ENCODE peak calls at places on chromosomes 5 and 9, in eight cellular contexts. S, J, C, V, Y, I, L and B are unnamed samples. For H3K4me1, the result is how much of the 10 kb centered on the place peaks cover.

GRCh38 chr9:124834586-124834985 is 18.7 kb upstream of the WDR38 start:
- DNase-seq in Y (peak), C (peak), V (no peak), I (no peak), L (no peak), S (peak), J (peak), B (no peak)

GRCh38 chr5:163695817-163696216 is 190.4 kb downstream of the MAT2B start:
- DNase-seq in C (no peak), I (no peak), V (no peak), S (no peak), L (no peak), J (no peak), Y (no peak), B (no peak)

GRCh38 chr5:175649967-175650366 is 7.9 kb upstream of the HRH2 start:
- DNase-seq in V (no peak), J (no peak), S (no peak), L (no peak), Y (no peak), C (no peak), I (no peak), B (no peak)

GRCh38 chr9:138022121-138022741 is 144.6 kb downstream of the CACNA1B start:
- DNase-seq in I (peak), V (peak), L (no peak), Y (peak), S (peak), J (peak), C (peak), B (no peak)

GRCh38 chr5:134127988-134128647 is 13.6 kb downstream of the TCF7 start:
- DNase-seq in C (no peak), S (no peak), L (peak), V (no peak), J (no peak), I (no peak), Y (no peak), B (no peak)

GRCh38 chr9:6557883-6558282 is 87.6 kb downstream of the GLDC start:
- DNase-seq in Y (no peak), V (no peak), J (no peak), C (no peak), I (no peak), S (no peak), L (peak), B (no peak)

GRCh38 chr9:113393281-113393680 is 7.8 kb downstream of the ALAD start:
- DNase-seq in C (no peak), L (no peak), V (no peak), J (no peak), S (no peak), I (no peak), Y (no peak), B (no peak)

GRCh38 chr9:34984049-34984448 is 5.5 kb upstream of the DNAJB5 start:
- DNase-seq in S (no peak), Y (no peak), C (no peak), I (no peak), J (no peak), V (no peak), L (peak), B (no peak)

GRCh38 chr5:15495026-15495425 is 5.0 kb upstream of the FBXL7 start:
- DNase-seq in Y (no peak), V (no peak), S (no peak), C (no peak), L (no peak), I (no peak), J (no peak), B (peak)

GRCh38 chr5:134037160-134037559 is 32.4 kb upstream of the VDAC1 start:
- DNase-seq in Y (no peak), J (peak), I (no peak), V (no peak), S (no peak), C (no peak), L (no peak), B (no peak)

GRCh38 chr9:36486454-36486932 is 86.2 kb upstream of the MELK start:
- DNase-seq in S (peak), Y (no peak), V (no peak), J (peak), L (peak), C (no peak), I (no peak), B (peak)

GRCh38 chr5:142512041-142512679 is 173.7 kb downstream of the FGF1 start:
- DNase-seq in V (no peak), Y (no peak), S (no peak), J (no peak), L (no peak), I (no peak), C (no peak), B (peak)

GRCh38 chr5:76926329-76927105 is 26.3 kb upstream of the CRHBP start:
- DNase-seq in I (no peak), L (no peak), J (no peak), S (no peak), C (no peak), V (no peak), Y (no peak), B (no peak)

GRCh38 chr5:63805151-63805550 is 157.1 kb downstream of the HTR1A start:
- DNase-seq in I (no peak), C (no peak), V (no peak), L (no peak), J (no peak), S (no peak), Y (no peak), B (no peak)

GRCh38 chr9:69611221-69611620 is 61.0 kb downstream of the APBA1 start:
- DNase-seq in Y (no peak), L (no peak), J (no peak), V (no peak), S (no peak), C (no peak), I (no peak), B (no peak)

GRCh38 chr5:11306365-11306764 is 545.3 kb upstream of the DAP start:
- DNase-seq in L (no peak), S (no peak), C (no peak), J (no peak), V (no peak), Y (no peak), I (no peak), B (no peak)

GRCh38 chr5:138528208-138528607 is 14.8 kb downstream of the ETF1 start:
- DNase-seq in S (no peak), C (no peak), I (no peak), Y (no peak), L (no peak), V (no peak), J (no peak), B (no peak)

GRCh38 chr9:79858509-79858908 is 286.7 kb downstream of the TLE4 start:
- DNase-seq in S (peak), V (no peak), Y (no peak), I (no peak), J (peak), L (peak), C (no peak), B (no peak)

GRCh38 chr5:142120247-142120935 is 11.8 kb downstream of the NDFIP1 start:
- DNase-seq in I (no peak), J (no peak), V (no peak), S (no peak), C (no peak), L (peak), Y (no peak), B (no peak)

GRCh38 chr9:129002989-129003388 is 25.1 kb downstream of the SH3GLB2 start:
- DNase-seq in L (no peak), S (no peak), C (peak), V (no peak), Y (peak), J (no peak), I (no peak), B (no peak)

DNA sequence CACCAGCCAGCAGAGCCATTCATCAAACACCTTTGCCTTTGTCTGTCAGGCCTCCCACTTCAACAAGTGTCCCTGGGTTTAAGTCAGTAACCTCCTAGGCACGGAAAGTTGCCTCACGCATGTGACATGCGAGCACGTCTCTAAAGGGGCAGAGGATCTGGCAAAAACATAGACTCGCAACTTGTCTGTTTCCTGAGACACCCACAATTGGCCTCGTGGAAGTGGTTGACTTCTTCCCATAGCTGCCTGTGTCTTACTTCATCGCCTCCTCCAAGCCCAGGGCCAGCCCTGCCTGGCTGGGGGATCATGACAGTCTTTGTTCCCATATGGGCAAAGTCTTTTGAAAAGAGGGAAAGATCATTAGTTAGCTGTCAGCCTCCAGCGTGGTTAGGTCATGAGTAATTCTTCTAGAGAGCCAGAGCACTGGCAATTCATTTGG is 35.5 kb upstream of the GLRX start:
- DNase-seq in Y (no peak), J (no peak), V (no peak), L (peak), I (no peak), C (no peak), S (peak), B (no peak)
- H3K4me1 ChIP-seq in Y (under half), J (under half), V (half or more), L (half or more), I (under half), C (under half), S (under half), B (half or more)

GRCh38 chr9:131732636-131733340 is 7.1 kb downstream of the RAPGEF1 start:
- DNase-seq in Y (no peak), L (no peak), V (peak), J (peak), C (no peak), S (no peak), I (no peak), B (no peak)

GRCh38 chr9:131731237-131731995 is 8.5 kb downstream of the RAPGEF1 start:
- DNase-seq in V (no peak), J (peak), L (peak), I (no peak), S (no peak), C (no peak), Y (no peak), B (no peak)

GRCh38 chr9:131734165-131734610 is 5.7 kb downstream of the RAPGEF1 start:
- DNase-seq in J (peak), S (peak), Y (peak), C (no peak), V (peak), L (peak), I (peak), B (peak)

GRCh38 chr9:131733601-131734061 is 6.2 kb downstream of the RAPGEF1 start:
- DNase-seq in I (peak), L (peak), J (peak), Y (no peak), V (no peak), S (peak), C (peak), B (peak)

GRCh38 chr9:131732061-131732526 is 7.8 kb downstream of the RAPGEF1 start:
- DNase-seq in C (no peak), L (peak), Y (no peak), V (peak), I (no peak), S (peak), J (no peak), B (peak)
- H3K4me1 ChIP-seq in C (half or more), L (half or more), Y (half or more), V (half or more), I (half or more), S (half or more), J (under half), B (half or more)

GRCh38 chr5:123960526-123960925 is 448.5 kb downstream of the CSNK1G3 start:
- DNase-seq in I (no peak), V (no peak), Y (no peak), C (no peak), J (no peak), S (no peak), L (no peak), B (no peak)

GRCh38 chr5:123964916-123965315 is 452.9 kb downstream of the CSNK1G3 start:
- DNase-seq in C (no peak), V (no peak), L (no peak), I (no peak), J (no peak), Y (no peak), S (no peak), B (no peak)

GRCh38 chr5:123966781-123967180 is 454.8 kb downstream of the CSNK1G3 start:
- DNase-seq in J (no peak), I (no peak), V (no peak), S (no peak), C (no peak), Y (no peak), L (no peak), B (no peak)

GRCh38 chr5:123965626-123966025 is 453.6 kb downstream of the CSNK1G3 start:
- DNase-seq in C (no peak), V (no peak), J (no peak), L (no peak), S (no peak), I (no peak), Y (no peak), B (no peak)
- H3K4me1 ChIP-seq in C (under half), V (under half), J (under half), L (under half), S (under half), I (under half), Y (under half), B (under half)

GRCh38 chr5:80487444-80487828 is 464 bp upstream of the FAM151B start:
- DNase-seq in L (no peak), J (no peak), V (no peak), C (no peak), S (no peak), I (no peak), Y (no peak), B (no peak)

GRCh38 chr5:80491296-80491695 is 3.4 kb downstream of the FAM151B start:
- DNase-seq in J (no peak), L (no peak), C (no peak), Y (no peak), I (no peak), S (no peak), V (no peak), B (no peak)

GRCh38 chr5:80495891-80496290 is 8.0 kb downstream of the FAM151B start:
- DNase-seq in S (no peak), L (no peak), C (no peak), J (no peak), V (no peak), Y (no peak), I (no peak), B (no peak)

GRCh38 chr5:80487829-80488708 is at the start of gene FAM151B:
- DNase-seq in C (peak), Y (peak), V (peak), J (peak), S (peak), I (peak), L (peak), B (peak)

DNA sequence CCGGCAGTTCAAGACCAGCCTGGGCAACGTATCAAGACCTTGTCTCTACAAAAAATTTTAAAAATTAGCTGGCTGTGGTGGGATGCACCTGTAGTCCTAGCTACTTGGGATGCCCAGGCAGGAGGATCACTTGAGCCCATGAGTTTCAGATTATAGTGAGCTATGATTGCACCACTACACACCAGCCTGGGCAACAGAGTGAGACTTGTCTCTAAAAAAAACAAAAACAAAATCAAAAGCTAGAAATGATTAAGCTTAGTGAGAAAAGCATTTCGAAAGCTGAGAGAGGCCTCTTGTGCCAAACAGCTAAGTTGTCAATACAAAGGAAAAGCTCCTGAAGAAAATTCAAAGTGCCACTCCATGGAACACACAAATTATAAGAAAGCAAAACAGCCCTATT is 4.8 kb downstream of the FAM151B start:
- DNase-seq in L (no peak), Y (no peak), S (peak), J (no peak), V (no peak), I (no peak), C (no peak), B (no peak)
- H3K4me1 ChIP-seq in L (under half), Y (under half), S (under half), J (under half), V (under half), I (under half), C (under half), B (under half)